ENCODE peak calls at places on chromosomes 2 and 18, in nine cellular contexts. P is retina; Z is A549; T is HCEC 1CT; I is WTC11; N is CD8-positive, alpha-beta T cell; K is amygdala; R is hypothalamus; L is NCI-H82. M is an unnamed sample.

GRCh38 chr2:121128741-121129659 is 156.0 kb downstream of the TFCP2L1 start:
- DNase-seq in L (peak; percentile 70), P (peak; percentile 27), K (peak; percentile 17), Z (peak; percentile 43), R (no peak), I (peak; percentile 74), N (no peak), T (no peak), M (no peak)

GRCh38 chr2:145597809-145598208 is 1077.9 kb upstream of the ZEB2 start:
- DNase-seq in R (no peak), T (peak; percentile 52), Z (no peak), K (no peak), N (no peak), I (no peak), L (no peak), P (no peak), M (no peak)

GRCh38 chr18:3008546-3008945 is 4.4 kb downstream of the LPIN2 start:
- DNase-seq in I (no peak), R (no peak), P (no peak), T (peak; percentile 95), N (no peak), K (no peak), Z (no peak), L (no peak), M (no peak)

GRCh38 chr2:230885467-230886130 is 20.9 kb downstream of the ITM2C start:
- DNase-seq in P (peak; percentile 87), I (peak; percentile 56), T (no peak), L (no peak), N (no peak), Z (no peak), R (peak; percentile 78), K (peak; percentile 77), M (no peak)

GRCh38 chr2:7609556-7610323 is 692.5 kb downstream of the RNF144A start:
- DNase-seq in K (no peak), N (no peak), P (no peak), Z (no peak), R (peak; percentile 8), I (no peak), T (no peak), L (no peak), M (no peak)

GRCh38 chr2:181884601-181885000 is 6.9 kb upstream of the ITPRID2 start:
- DNase-seq in R (no peak), Z (no peak), T (no peak), P (no peak), I (no peak), N (no peak), K (no peak), L (no peak), M (no peak)

GRCh38 chr2:153235516-153235915 is 243.0 kb downstream of the RPRM start:
- DNase-seq in Z (no peak), I (no peak), P (no peak), L (no peak), R (no peak), K (no peak), N (peak; percentile 2), T (no peak), M (no peak)

GRCh38 chr2:201643216-201643651 is at the start of gene TMEM237:
- DNase-seq in R (no peak), P (peak; percentile 71), Z (peak; percentile 28), T (peak; percentile 30), L (peak; percentile 84), I (peak; percentile 40), N (no peak), K (peak; percentile 57), M (peak; percentile 21)

GRCh38 chr2:162545254-162545653 is 201.3 kb downstream of the GCA start:
- DNase-seq in I (no peak), Z (no peak), K (no peak), R (no peak), N (no peak), T (no peak), L (no peak), P (no peak), M (no peak)

GRCh38 chr2:160918909-160919503 is 241.2 kb upstream of the TANK start:
- DNase-seq in K (no peak), L (peak; percentile 86), T (peak; percentile 78), N (peak; percentile 10), R (peak; percentile 1), Z (peak; percentile 20), P (peak; percentile 28), I (peak; percentile 75), M (peak; percentile 6)

GRCh38 chr2:146978891-146979555 is 865.8 kb upstream of the ACVR2A start:
- DNase-seq in Z (no peak), K (no peak), L (no peak), R (no peak), P (no peak), N (no peak), I (no peak), T (no peak), M (no peak)

GRCh38 chr2:23824777-23825212 is 102.1 kb downstream of the ATAD2B start:
- DNase-seq in Z (peak; percentile 43), L (peak; percentile 72), R (no peak), I (no peak), K (no peak), P (peak; percentile 71), T (peak; percentile 48), N (no peak), M (no peak)

GRCh38 chr2:135727968-135728728 is 13.5 kb upstream of the UBXN4 start:
- DNase-seq in L (peak; percentile 33), Z (no peak), N (no peak), R (no peak), I (no peak), K (no peak), P (no peak), T (no peak), M (no peak)

GRCh38 chr2:1886405-1886992 is 142.2 kb upstream of the PXDN start:
- DNase-seq in N (peak; percentile 16), R (peak; percentile 42), T (no peak), P (peak; percentile 64), I (peak; percentile 83), K (peak; percentile 51), L (peak; percentile 85), Z (peak; percentile 71), M (no peak)

GRCh38 chr2:950627-950992 is at the start of gene SNTG2:
- DNase-seq in T (no peak), N (peak; percentile 47), Z (no peak), L (peak; percentile 35), K (no peak), P (no peak), R (no peak), I (peak; percentile 66), M (no peak)

GRCh38 chr18:32542221-32542798 is 71.6 kb upstream of the GAREM1 start:
- DNase-seq in Z (no peak), K (no peak), P (no peak), T (peak; percentile 28), L (no peak), N (no peak), I (no peak), R (no peak), M (no peak)

GRCh38 chr2:44934521-44934961 is 7.0 kb upstream of the SIX3 start:
- DNase-seq in L (peak; percentile 79), P (no peak), Z (no peak), I (peak; percentile 45), K (no peak), R (no peak), T (no peak), N (no peak), M (no peak)

GRCh38 chr18:48142353-48142752 is 211.9 kb upstream of the SMAD2 start:
- DNase-seq in R (no peak), L (no peak), N (no peak), P (no peak), K (no peak), T (no peak), I (no peak), Z (no peak), M (no peak)

GRCh38 chr2:7004641-7005040 is 87.4 kb downstream of the RNF144A start:
- DNase-seq in R (no peak), P (no peak), L (no peak), N (no peak), T (no peak), Z (no peak), K (no peak), I (no peak), M (no peak)

M was measured in activated T-helper 1 cell treated with anti-CD3 and anti-CD28 coated beads, Interleukin-2, amount 50 U/mL, for 16 hours.